ENCODE peak calls at places on chromosome 12, in four cellular contexts. F is HCT116, P is esophagus muscularis mucosa, A is thyroid gland. C is an unnamed sample.
A peak's percentile ranks its signal among the peaks of the same experiment; 100 is the strongest.

GRCh38 chr12:87661770-87662402 is 367.3 kb downstream of the C12orf50 start:
- DNase-seq in P (no peak), A (no peak), F (no peak), C (no peak)

GRCh38 chr12:65764325-65764724 is 60.0 kb upstream of the HMGA2 start:
- DNase-seq in F (no peak), P (no peak), A (no peak), C (no peak)

GRCh38 chr12:130764475-130765185 is 48.5 kb upstream of the RIMBP2 start:
- DNase-seq in A (no peak), F (peak; percentile 65), P (no peak), C (no peak)

GRCh38 chr12:71517145-71517846 is 77.7 kb downstream of the LGR5 start:
- DNase-seq in A (no peak), F (no peak), P (no peak), C (no peak)

GRCh38 chr12:32559434-32559833 is 119.7 kb upstream of the DNM1L start:
- DNase-seq in A (no peak), P (no peak), F (no peak), C (no peak)

GRCh38 chr12:68271346-68271745 is 17.9 kb upstream of the IL22 start:
- DNase-seq in P (no peak), A (no peak), F (no peak), C (no peak)

GRCh38 chr12:96108321-96108720 is 72.9 kb upstream of the LTA4H start:
- DNase-seq in P (no peak), F (no peak), A (no peak), C (no peak)

GRCh38 chr12:30296486-30296885 is 399.2 kb downstream of the IPO8 start:
- DNase-seq in A (no peak), F (no peak), P (no peak), C (no peak)

GRCh38 chr12:121388421-121388981 is 11.4 kb upstream of the RNF34 start:
- DNase-seq in P (no peak), A (no peak), F (no peak), C (peak; percentile 34)

GRCh38 chr12:63779498-63780481 is at the start of gene RXYLT1:
- DNase-seq in F (peak; percentile 52), A (peak; percentile 80), P (peak; percentile 97), C (peak; percentile 90)

GRCh38 chr12:132516064-132517012 is 26.4 kb downstream of the FBRSL1 start:
- DNase-seq in F (no peak), P (no peak), A (no peak), C (no peak)

GRCh38 chr12:108667349-108667748 is 33.7 kb upstream of the SELPLG start:
- DNase-seq in P (no peak), F (no peak), A (no peak), C (no peak)

GRCh38 chr12:12723681-12724420 is 6.7 kb downstream of the CDKN1B start:
- DNase-seq in P (peak; percentile 91), A (peak; percentile 43), F (no peak), C (no peak)

DNA sequence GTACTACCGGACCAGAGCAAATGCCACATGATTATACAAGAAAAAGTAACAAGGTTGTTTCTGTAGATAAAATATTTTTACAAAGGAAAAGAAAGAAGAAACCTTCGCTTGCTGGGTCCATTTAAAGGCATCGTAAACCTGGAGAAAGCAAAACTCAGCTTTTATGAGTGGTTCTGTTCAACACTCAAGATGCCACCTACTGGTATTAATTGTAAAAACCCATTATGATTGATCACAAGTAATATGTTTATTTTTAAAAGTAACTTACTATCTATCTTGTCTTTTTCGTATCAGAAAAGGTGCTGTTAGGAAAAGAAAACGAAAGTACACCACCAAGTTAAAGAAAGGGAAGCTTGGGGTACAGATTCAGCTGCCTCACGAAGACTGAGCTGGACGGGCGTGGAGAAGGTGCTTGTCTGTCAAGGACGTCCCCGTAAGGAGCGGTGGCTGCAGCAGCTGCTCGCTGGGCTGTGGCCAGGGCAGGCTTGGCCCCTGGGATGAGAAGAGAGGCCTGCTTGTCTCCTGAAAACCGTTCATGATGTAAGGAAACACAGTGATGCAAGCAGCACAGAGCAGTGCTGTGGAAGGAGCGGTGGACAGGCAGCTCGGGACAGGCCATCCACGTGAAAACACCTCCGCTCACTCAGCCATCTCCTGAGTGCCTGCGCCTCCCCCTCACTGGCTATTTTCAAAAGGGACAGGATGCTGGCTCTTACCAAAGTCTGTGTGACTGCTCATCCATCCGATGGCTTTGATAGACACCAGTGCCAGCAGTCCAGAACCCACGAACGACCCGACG is 25.0 kb downstream of the SLC15A4 start:
- DNase-seq in A (peak; percentile 63), P (no peak), F (no peak), C (no peak)
- TF ChIP-seq POLR2A in A (no peak), P (no peak), F (no peak), C (no peak)

GRCh38 chr12:82210882-82211281 is 147.3 kb downstream of the CCDC59 start:
- DNase-seq in A (no peak), F (no peak), P (no peak), C (no peak)

DNA sequence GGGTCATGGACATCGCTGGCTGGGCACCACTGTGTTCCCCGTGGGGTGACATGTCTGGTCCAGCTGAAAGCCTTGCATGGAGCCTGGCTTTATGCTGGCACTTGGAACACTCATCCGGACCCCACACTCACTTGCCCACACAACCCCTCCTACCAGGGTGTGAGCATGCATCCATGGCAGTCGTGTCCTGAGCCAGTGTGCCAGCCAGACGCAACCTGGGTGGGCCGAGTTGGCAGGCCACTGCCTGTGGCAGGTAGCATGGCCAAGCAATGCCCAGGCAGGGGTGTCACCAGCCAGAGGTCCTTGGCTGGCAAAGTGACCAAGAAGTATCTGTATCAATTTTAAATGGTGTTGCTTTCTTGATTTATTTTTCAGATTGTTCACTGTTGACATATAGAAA is 141.7 kb downstream of the CCDC59 start:
- DNase-seq in F (no peak), A (no peak), P (no peak), C (no peak)
- TF ChIP-seq POLR2A in F (no peak), A (no peak), P (no peak), C (no peak)

DNA sequence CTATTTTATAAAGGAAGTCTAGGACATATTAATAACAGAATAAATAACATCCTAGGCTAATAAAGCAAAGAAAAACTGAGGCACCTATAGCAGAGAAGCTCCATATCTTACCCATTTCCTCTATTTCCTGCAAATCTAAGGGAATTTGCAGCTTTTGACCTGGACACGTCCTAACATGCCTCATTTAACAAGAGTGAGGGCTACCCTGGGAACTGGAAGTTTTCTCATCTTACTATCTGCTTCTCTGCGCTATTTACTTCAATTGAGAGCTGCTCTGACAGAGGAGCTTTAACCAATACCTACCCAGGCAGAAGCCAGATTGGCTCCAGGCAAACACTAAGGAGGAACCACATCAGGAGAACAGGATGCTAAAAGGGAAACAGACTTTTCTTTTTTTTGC is 5.7 kb downstream of the YBX3 start:
- DNase-seq in F (no peak), A (no peak), P (no peak), C (no peak)
- TF ChIP-seq POLR2A in F (no peak), A (no peak), P (no peak), C (no peak)

GRCh38 chr12:119669744-119670472 is 2.0 kb downstream of the PRKAB1 start:
- DNase-seq in F (no peak), A (no peak), P (no peak), C (no peak)

GRCh38 chr12:119666226-119666808 is 1.6 kb upstream of the PRKAB1 start:
- DNase-seq in F (no peak), P (no peak), A (no peak), C (no peak)

GRCh38 chr12:119666900-119667576 is 895 bp upstream of the PRKAB1 start:
- DNase-seq in F (no peak), A (no peak), P (no peak), C (no peak)

GRCh38 chr12:119668315-119668651 is 350 bp downstream of the PRKAB1 start:
- DNase-seq in A (no peak), P (no peak), F (no peak), C (no peak)

GRCh38 chr12:119667577-119668314 is at the start of gene PRKAB1:
- DNase-seq in F (peak; percentile 96), A (peak; percentile 98), P (peak; percentile 98), C (peak; percentile 95)
- TF ChIP-seq POLR2A in F (peak; percentile 43), A (no peak), P (peak; percentile 49), C (peak; percentile 76)

GRCh38 chr12:1939745-1940607 is 21.5 kb upstream of the CACNA2D4 start:
- DNase-seq in F (peak; percentile 52), P (peak; percentile 98), A (peak; percentile 89), C (peak; percentile 58)
- TF ChIP-seq POLR2A in F (no peak), P (no peak), A (no peak), C (no peak)

GRCh38 chr12:6115389-6115788 is 9.1 kb downstream of the VWF start:
- DNase-seq in F (no peak), P (no peak), A (no peak), C (no peak)
- TF ChIP-seq POLR2A in F (no peak), P (no peak), A (no peak), C (no peak)

DNA sequence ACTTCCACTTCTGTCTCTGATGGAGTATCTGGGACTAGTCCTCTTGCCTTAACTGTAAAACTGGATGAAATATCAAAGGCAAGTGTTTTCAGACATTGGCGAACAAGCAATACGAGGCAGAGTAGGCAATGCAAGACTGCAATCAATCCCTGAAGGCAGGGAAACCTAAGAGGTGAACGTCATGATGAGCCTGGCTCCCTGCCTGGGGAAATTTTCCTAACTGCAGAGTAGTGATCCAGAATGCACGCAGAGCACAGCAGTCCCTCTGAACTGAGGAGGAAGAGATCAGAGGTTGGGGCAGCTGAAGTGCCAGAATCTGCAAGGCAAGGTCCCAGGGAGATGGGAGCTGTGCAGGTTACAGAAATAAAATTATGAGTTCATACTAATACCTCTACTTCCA is 18.5 kb downstream of the BHLHE41 start:
- DNase-seq in P (no peak), F (no peak), A (no peak), C (no peak)
- TF ChIP-seq POLR2A in P (no peak), F (no peak), A (no peak), C (no peak)

DNA sequence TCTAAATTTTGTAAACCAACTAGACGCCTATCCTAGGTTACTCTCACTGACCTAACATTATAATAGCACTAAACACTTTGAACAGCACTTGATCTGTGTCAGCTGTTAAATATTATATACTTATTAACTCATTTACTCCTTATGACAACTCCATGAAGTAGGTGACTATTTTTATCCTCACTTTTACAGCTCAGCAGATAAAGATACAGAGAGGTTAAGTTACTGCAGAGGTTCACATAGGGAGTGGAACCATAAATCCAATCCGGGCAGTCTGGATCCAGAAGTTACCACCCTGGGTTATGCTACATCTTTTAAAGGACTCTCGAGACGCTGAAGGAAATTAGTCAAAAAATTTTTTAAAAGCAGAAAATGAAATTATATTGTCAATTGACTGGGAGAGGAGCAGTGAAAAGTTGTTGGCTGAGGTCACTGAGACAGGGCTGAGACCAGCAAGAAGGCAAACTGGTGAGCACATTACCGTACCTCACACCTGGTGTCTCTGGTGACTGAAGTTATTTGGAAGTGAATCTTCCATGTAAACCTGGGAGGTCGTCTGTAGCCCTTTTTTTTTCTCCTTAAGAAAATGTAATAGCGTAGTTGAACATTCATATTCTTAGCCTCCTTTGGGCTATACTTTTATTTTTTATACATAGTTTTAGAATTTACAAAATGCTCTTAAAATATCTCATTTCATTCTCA is 1.2 kb upstream of the RIMKLB start:
- DNase-seq in A (no peak), F (no peak), P (no peak), C (no peak)
- TF ChIP-seq POLR2A in A (no peak), F (no peak), P (no peak), C (no peak)